ENCODE peak calls at places on chromosomes 4 and X, in six cellular contexts. N, X, Y, G, F and B are unnamed samples.

GRCh38 chrX:86047174-86047991 is at the start of gene CHM:
- DNase-seq in N (peak), X (peak), Y (peak), G (peak), F (peak), B (peak)

GRCh38 chrX:52359614-52360232 is 9.1 kb upstream of the XAGE2 start:
- DNase-seq in N (peak), X (no peak), Y (peak), G (no peak), F (no peak), B (no peak)

GRCh38 chr4:139506774-139507173 is 49.2 kb downstream of the SETD7 start:
- DNase-seq in N (no peak), X (no peak), Y (no peak), G (no peak), F (no peak), B (no peak)

GRCh38 chr4:152072001-152072485 is 311.2 kb upstream of the GATB start:
- DNase-seq in N (peak), X (no peak), Y (peak), G (no peak), F (peak), B (peak)

GRCh38 chrX:21487832-21488231 is 113.6 kb downstream of the CNKSR2 start:
- DNase-seq in N (no peak), X (no peak), Y (peak), G (peak), F (peak), B (peak)

GRCh38 chr4:76611164-76611563 is 176.1 kb downstream of the SHROOM3 start:
- DNase-seq in N (peak), X (no peak), Y (no peak), G (no peak), F (peak), B (peak)

GRCh38 chr4:108031427-108032083 is 41.9 kb downstream of the HADH start:
- DNase-seq in N (peak), X (no peak), Y (no peak), G (no peak), F (peak), B (no peak)

GRCh38 chr4:12145106-12145505 is 716.4 kb upstream of the HS3ST1 start:
- DNase-seq in N (no peak), X (no peak), Y (no peak), G (no peak), F (no peak), B (no peak)

GRCh38 chr4:47650584-47651130 is 165.6 kb downstream of the ATP10D start:
- DNase-seq in N (no peak), X (no peak), Y (no peak), G (no peak), F (peak), B (peak)

GRCh38 chr4:95038791-95039190 is 281.0 kb downstream of the BMPR1B start:
- DNase-seq in N (no peak), X (no peak), Y (no peak), G (no peak), F (no peak), B (peak)

GRCh38 chrX:104098151-104098808 is 14.0 kb upstream of the ZCCHC18 start:
- DNase-seq in N (peak), X (peak), Y (peak), G (peak), F (peak), B (peak)

GRCh38 chr4:70778888-70779422 is 57.2 kb downstream of the RUFY3 start:
- DNase-seq in N (no peak), X (no peak), Y (peak), G (no peak), F (peak), B (peak)

GRCh38 chr4:148444296-148445070 is 2.3 kb upstream of the NR3C2 start:
- DNase-seq in N (peak), X (no peak), Y (peak), G (peak), F (no peak), B (no peak)

GRCh38 chr4:25013756-25014737 is 16.7 kb downstream of the LGI2 start:
- DNase-seq in N (no peak), X (no peak), Y (peak), G (no peak), F (no peak), B (no peak)

GRCh38 chr4:159171287-159171686 is 68.4 kb downstream of the RAPGEF2 start:
- DNase-seq in N (peak), X (no peak), Y (no peak), G (no peak), F (no peak), B (peak)

GRCh38 chrX:46326161-46326560 is 219.1 kb downstream of the ZNF674 start:
- DNase-seq in N (peak), X (no peak), Y (no peak), G (no peak), F (peak), B (peak)

GRCh38 chr4:86497980-86498379 is 96.1 kb upstream of the PTPN13 start:
- DNase-seq in N (peak), X (no peak), Y (no peak), G (peak), F (no peak), B (no peak)

GRCh38 chrX:84729809-84730208 is 227.6 kb upstream of the HDX start:
- DNase-seq in N (peak), X (peak), Y (peak), G (peak), F (peak), B (peak)

GRCh38 chr4:100742045-100742444 is 224.2 kb upstream of the EMCN start:
- DNase-seq in N (peak), X (no peak), Y (no peak), G (peak), F (peak), B (peak)

GRCh38 chr4:21470531-21470930 is 478.0 kb downstream of the KCNIP4 start:
- DNase-seq in N (peak), X (no peak), Y (peak), G (peak), F (no peak), B (peak)

GRCh38 chr4:176883681-176884418 is 91.1 kb upstream of the VEGFC start:
- DNase-seq in N (peak), X (no peak), Y (no peak), G (no peak), F (peak), B (peak)

DNA sequence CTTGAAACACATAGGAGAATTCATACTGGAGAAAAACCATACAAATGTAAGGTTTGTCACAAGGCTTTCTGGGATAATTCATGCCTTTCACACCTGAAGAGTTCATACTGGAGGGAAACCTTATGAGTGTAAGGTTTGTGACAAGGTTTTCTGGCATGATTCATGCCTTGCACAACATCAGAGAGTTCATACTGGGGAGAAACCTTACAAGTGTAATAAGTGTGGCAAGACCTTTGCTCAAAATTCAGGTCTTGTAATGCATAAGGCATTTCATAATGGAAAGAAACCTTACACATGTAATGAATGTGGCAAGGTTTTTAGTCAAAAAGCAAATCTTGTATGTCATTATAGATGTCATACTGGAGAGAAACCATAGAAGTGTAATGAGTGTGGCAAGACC is 58.8 kb upstream of the ENPEP start:
- DNase-seq in N (no peak), X (no peak), Y (no peak), G (no peak), F (no peak), B (no peak)
- H3K4me3 ChIP-seq in N (no peak), X (no peak), Y (no peak), G (no peak), F (no peak), B (no peak)

GRCh38 chr4:158171456-158171790 is 1.4 kb downstream of the GASK1B start:
- DNase-seq in N (no peak), X (no peak), Y (no peak), G (no peak), F (no peak), B (no peak)

GRCh38 chr4:158170691-158171455 is 2.0 kb downstream of the GASK1B start:
- DNase-seq in N (peak), X (peak), Y (peak), G (no peak), F (peak), B (peak)

GRCh38 chr4:158169516-158169915 is 3.3 kb downstream of the GASK1B start:
- DNase-seq in N (peak), X (no peak), Y (no peak), G (no peak), F (no peak), B (no peak)

GRCh38 chr4:158168606-158169005 is 4.2 kb downstream of the GASK1B start:
- DNase-seq in N (no peak), X (no peak), Y (no peak), G (no peak), F (no peak), B (no peak)

DNA sequence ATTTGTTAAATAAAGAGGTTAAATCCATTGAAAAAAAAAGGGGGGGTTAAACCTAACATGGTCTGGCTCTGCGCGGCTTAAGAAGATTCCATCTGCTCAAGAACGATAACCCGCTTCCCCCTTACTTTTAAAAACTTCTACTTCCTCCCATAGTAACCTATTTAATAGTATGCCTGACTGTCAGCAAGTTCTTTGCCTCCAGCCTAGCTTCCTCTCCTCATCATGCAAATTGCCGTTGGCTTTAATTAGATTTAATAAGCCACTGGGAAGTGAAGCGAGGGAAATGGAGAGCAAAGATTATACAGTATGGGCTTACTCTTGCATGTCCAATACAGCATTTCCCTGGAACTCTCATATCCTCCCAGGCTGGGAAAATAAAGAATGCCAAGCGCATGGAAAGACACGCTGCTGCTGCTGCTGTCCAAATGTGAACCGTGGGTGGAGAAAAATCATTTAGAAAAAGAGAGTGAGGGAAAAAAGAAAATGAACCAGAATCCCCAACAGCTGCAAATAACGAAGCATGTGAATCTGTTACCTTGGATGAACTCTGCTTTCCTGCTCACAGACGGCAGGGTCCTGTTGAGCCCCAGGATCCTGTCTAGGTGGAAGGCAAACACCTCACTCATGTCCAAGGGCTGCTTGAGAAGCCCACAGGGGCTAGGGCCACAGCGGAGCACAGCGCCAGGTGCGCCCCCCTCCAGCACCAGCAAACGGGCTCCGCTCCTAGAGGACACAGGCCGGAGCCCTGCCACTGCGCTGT is 2.7 kb downstream of the GASK1B start:
- DNase-seq in N (peak), X (no peak), Y (no peak), G (no peak), F (peak), B (peak)
- H2AFZ ChIP-seq in N (peak), X (no peak), Y (peak), G (no peak), F (no peak), B (no peak)

GRCh38 chrX:17859609-17860178 is 1.4 kb downstream of the RAI2 start:
- DNase-seq in N (no peak), X (no peak), Y (peak), G (peak), F (no peak), B (no peak)

GRCh38 chrX:17860811-17861495 is at the start of gene RAI2:
- DNase-seq in N (no peak), X (peak), Y (peak), G (peak), F (no peak), B (no peak)

GRCh38 chrX:17860179-17860780 is 818 bp downstream of the RAI2 start:
- DNase-seq in N (peak), X (no peak), Y (no peak), G (peak), F (no peak), B (no peak)

DNA sequence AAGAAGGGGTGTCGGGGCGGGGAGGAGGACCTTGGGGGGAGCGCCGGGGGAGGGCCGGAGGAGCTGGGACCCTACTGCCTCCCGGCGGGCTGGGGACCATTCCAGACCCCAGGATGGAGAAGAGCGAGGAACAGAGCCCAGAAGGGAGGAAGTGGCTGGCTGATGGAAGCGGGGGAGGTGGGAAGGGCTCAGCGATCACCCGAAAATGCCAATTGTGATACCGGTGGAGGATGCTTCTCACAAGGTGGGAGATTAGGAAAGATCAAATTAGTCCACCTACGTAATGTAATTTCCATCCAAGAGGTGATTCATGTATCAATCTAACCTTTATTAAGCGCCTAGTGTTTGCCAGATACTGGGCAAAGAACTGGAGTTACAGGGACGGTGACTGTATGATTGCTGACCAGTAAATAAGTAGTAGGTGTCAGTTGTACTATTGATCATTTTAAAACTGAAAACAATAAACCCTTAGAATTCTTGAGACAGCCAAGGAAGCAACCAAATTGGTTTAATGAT is 456 bp upstream of the RAI2 start:
- DNase-seq in N (no peak), X (no peak), Y (no peak), G (no peak), F (no peak), B (no peak)
- H3K4me3 ChIP-seq in N (no peak), X (no peak), Y (peak), G (peak), F (no peak), B (no peak)

DNA sequence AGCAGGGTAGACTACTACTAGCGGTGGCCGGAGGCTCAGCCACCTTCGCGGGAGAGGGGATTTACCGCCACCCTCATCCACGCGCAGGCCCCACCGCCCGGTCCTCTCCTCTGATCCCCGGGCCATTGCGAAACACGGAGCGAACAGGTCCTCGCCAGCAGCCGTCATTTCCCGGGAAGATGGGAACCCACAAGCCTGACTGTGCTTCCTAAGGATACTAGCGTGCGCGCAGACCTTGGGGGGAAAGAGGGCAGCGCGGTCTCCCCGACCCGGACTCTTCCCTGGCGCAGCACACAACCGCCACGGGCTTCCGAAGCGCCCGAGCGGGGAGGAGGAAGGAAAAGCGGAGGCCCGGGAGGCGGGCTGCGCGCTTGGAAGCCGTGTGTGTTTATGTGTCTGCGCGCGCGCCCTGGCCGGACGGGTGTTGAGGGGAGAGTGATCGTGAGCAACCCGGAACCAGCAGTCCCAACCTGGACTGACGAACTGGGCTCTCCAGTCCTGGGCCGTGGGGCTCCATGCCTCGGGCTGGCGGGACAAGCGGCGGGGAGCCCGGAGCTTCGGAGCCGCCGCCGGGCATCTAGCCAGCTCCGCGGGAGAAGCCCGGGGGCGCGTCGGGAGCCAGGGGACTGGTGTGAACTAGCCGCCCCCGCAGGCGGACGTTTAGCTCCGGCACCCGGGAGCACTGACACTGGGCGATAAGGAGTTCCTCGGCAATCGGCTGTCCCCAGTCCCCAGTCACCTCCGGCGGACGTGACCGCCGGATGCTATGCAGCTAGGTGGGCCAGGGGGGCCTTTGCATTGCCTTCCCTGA is 74.6 kb upstream of the BCOR start:
- DNase-seq in N (peak), X (peak), Y (peak), G (peak), F (peak), B (peak)
- H2AFZ ChIP-seq in N (peak), X (peak), Y (peak), G (no peak), F (peak), B (peak)

DNA sequence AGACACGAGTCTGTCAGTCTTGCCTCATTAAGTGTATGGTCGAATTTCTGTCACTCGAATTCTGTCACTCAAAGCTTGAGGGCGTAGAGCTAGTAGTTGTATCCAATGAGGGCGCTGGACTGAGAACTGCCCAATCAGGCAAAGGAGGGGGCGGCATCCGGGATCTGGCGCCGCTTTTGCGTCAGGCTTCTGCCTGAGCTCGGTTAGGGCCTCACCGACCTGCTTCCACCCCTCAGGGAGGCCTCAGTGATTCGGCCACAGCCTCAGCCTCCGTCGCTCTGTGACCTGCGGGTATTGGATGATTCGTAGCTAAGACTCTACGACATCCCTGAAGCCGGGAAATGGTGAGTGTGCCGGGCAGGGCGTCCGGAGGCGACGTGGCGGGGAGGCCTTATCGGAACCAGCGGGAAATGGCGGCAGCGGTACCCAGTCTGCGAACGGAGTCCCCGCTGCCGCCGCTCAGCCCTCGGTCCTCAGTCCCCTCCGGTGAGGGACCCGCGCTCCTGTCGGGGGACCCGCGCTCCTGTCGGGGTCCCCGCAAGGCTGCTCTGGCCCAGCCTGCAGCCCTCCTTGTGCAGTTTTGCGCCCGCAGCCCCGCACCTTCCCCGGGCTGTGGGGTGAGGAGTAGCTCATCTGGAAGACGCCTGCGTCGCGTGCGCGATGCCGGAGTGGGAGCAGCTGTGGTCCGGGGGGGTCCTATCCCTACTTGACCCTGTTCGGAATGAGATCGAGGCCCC is 88.3 kb downstream of the ZNF718 start:
- DNase-seq in N (peak), X (peak), Y (no peak), G (peak), F (peak), B (peak)
- H3K4me3 ChIP-seq in N (peak), X (peak), Y (no peak), G (no peak), F (peak), B (peak)

GRCh38 chrX:65595460-65595876 is 60.9 kb upstream of the LAS1L start:
- DNase-seq in N (peak), X (peak), Y (peak), G (peak), F (peak), B (peak)
- H2AFZ ChIP-seq in N (peak), X (peak), Y (peak), G (no peak), F (peak), B (no peak)

DNA sequence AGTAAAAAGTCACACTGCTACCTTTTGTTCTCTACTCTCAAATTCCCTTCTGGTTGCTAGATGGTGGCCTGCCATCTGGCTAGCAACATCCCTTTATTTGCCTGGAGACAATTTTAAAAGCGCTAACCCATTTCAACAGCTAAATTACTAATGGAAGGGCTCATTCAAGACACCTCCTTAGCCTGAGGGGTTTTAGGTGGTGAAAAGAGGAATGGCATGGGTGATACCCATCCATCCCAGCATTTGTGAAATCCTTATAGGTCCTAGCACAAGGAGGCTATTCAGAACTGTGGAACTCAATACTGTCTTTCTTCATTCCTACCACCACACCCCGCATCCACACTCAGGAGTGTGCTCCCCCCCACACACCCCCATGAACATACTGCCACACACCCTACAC is 33.5 kb downstream of the ARHGEF9 start:
- DNase-seq in N (no peak), X (no peak), Y (no peak), G (no peak), F (no peak), B (no peak)
- H3K4me3 ChIP-seq in N (no peak), X (no peak), Y (no peak), G (peak), F (no peak), B (no peak)

GRCh38 chrX:126670258-126670657 is 117.6 kb upstream of the DCAF12L1 start:
- DNase-seq in N (no peak), X (no peak), Y (no peak), G (no peak), F (no peak), B (no peak)
- H2AFZ ChIP-seq in N (no peak), X (no peak), Y (no peak), G (no peak), F (no peak), B (no peak)

GRCh38 chr4:186104114-186104894 is at the start of gene FAM149A:
- DNase-seq in N (peak), X (no peak), Y (peak), G (peak), F (no peak), B (peak)
- H3K4me3 ChIP-seq in N (no peak), X (no peak), Y (peak), G (peak), F (peak), B (peak)

DNA sequence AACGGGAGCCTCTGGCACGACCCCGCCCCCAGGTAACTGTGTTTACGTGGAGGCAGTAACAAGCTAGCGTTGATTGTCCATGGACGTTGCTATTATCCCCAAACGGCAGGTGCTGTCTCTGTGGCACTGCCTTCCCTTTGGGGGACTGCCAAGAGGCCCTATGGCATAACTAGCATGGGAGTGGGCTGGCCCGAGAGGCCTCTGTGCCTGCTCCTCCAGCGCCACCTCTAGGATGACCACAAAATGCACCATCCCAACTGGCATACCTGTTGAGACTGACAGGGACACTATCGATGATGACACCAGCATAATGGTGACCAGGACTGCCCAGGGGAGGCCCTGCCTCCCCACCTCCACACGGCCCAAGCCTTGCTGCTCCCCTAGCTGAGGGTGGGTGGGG is 1.5 kb downstream of the SRPK3 start:
- DNase-seq in N (no peak), X (no peak), Y (no peak), G (peak), F (no peak), B (no peak)
- H2AFZ ChIP-seq in N (no peak), X (no peak), Y (no peak), G (no peak), F (peak), B (no peak)